ENCODE peak calls at places on chromosomes 12 and 14, in six cellular contexts. U is stimulated activated CD4-positive, alpha-beta T cell treated with anti-CD3 and anti-CD28 coated beads, Interleukin-1b, Interleukin-23, amount 100 ng/mL, for 24 hours; D is ascending aorta; B is lower leg skin; Z is HFFc6; S is GM04504. K is an unnamed sample.

GRCh38 chr14:63454863-63455622 is 88.1 kb downstream of the PPP2R5E start:
- DNase-seq in U (no peak), D (no peak), B (no peak), Z (peak; percentile 18), S (peak; percentile 18), K (no peak)

GRCh38 chr14:103445783-103446182 is 60.6 kb downstream of the MARK3 start:
- DNase-seq in U (no peak), D (no peak), B (no peak), Z (no peak), S (no peak), K (no peak)

GRCh38 chr14:21039059-21039422 is 3.1 kb upstream of the RNASE7 start:
- DNase-seq in U (no peak), D (peak; percentile 85), B (peak; percentile 81), Z (no peak), S (peak; percentile 24), K (no peak)

GRCh38 chr12:99549651-99550050 is 97.9 kb upstream of the GARIN6 start:
- DNase-seq in U (no peak), D (no peak), B (no peak), Z (no peak), S (no peak), K (no peak)

GRCh38 chr12:112126916-112127315 is 1.6 kb downstream of the TRAFD1 start:
- DNase-seq in U (no peak), D (no peak), B (no peak), Z (no peak), S (no peak), K (no peak)

GRCh38 chr14:79134346-79134745 is 964.2 kb downstream of the NRXN3 start:
- DNase-seq in U (no peak), D (no peak), B (no peak), Z (no peak), S (no peak), K (no peak)

GRCh38 chr14:35320472-35320871 is 28.3 kb downstream of the PSMA6 start:
- DNase-seq in U (no peak), D (no peak), B (no peak), Z (no peak), S (no peak), K (no peak)

GRCh38 chr14:52895000-52895399 is 55.9 kb downstream of the FERMT2 start:
- DNase-seq in U (no peak), D (no peak), B (no peak), Z (peak; percentile 42), S (no peak), K (peak; percentile 31)

GRCh38 chr12:85872497-85873091 is 1.5 kb upstream of the NTS start:
- DNase-seq in U (no peak), D (no peak), B (no peak), Z (peak; percentile 51), S (peak; percentile 28), K (peak; percentile 38)

GRCh38 chr12:108693186-108693585 is 38.1 kb downstream of the CORO1C start:
- DNase-seq in U (no peak), D (no peak), B (no peak), Z (no peak), S (no peak), K (no peak)

GRCh38 chr12:23001487-23001886 is 376.5 kb downstream of the ETNK1 start:
- DNase-seq in U (no peak), D (no peak), B (no peak), Z (no peak), S (no peak), K (no peak)

GRCh38 chr12:20452496-20452895 is 84.2 kb downstream of the PDE3A start:
- DNase-seq in U (no peak), D (no peak), B (no peak), Z (no peak), S (no peak), K (no peak)

GRCh38 chr12:2856901-2857495 is at the start of gene TEX52:
- DNase-seq in U (no peak), D (no peak), B (no peak), Z (no peak), S (no peak), K (no peak)

GRCh38 chr14:80942158-80942738 is 710 bp upstream of the CEP128 start:
- DNase-seq in U (no peak), D (no peak), B (no peak), Z (no peak), S (no peak), K (no peak)

GRCh38 chr14:97993508-97994019 is 1196.4 kb downstream of the VRK1 start:
- DNase-seq in U (no peak), D (no peak), B (no peak), Z (no peak), S (no peak), K (no peak)

GRCh38 chr12:110022980-110023633 is 23.9 kb downstream of the ANKRD13A start:
- DNase-seq in U (no peak), D (peak; percentile 58), B (no peak), Z (peak; percentile 46), S (no peak), K (no peak)

GRCh38 chr12:12549426-12549825 is 13.2 kb downstream of the DUSP16 start:
- DNase-seq in U (no peak), D (no peak), B (no peak), Z (no peak), S (no peak), K (no peak)

GRCh38 chr12:70365648-70366518 is at the start of gene KCNMB4:
- DNase-seq in U (peak; percentile 58), D (peak; percentile 75), B (peak; percentile 35), Z (no peak), S (no peak), K (peak; percentile 19)

GRCh38 chr14:38973083-38973700 is 129.8 kb downstream of the SEC23A start:
- DNase-seq in U (no peak), D (no peak), B (no peak), Z (no peak), S (no peak), K (no peak)

GRCh38 chr14:80491131-80491530 is 279.8 kb upstream of the DIO2 start:
- DNase-seq in U (no peak), D (no peak), B (peak; percentile 48), Z (peak; percentile 26), S (peak; percentile 38), K (no peak)

GRCh38 chr14:73463411-73463810 is 5.1 kb upstream of the NUMB start:
- DNase-seq in U (no peak), D (peak; percentile 84), B (peak; percentile 79), Z (peak; percentile 93), S (peak; percentile 96), K (peak; percentile 93)

GRCh38 chr14:102457491-102457890 is 52.1 kb downstream of the ANKRD9 start:
- DNase-seq in U (no peak), D (no peak), B (no peak), Z (no peak), S (no peak), K (no peak)

GRCh38 chr14:105070760-105071137 is 5.5 kb upstream of the GPR132 start:
- DNase-seq in U (no peak), D (peak; percentile 53), B (no peak), Z (no peak), S (no peak), K (no peak)

GRCh38 chr12:117861691-117862090 is 107.1 kb downstream of the KSR2 start:
- DNase-seq in U (no peak), D (no peak), B (no peak), Z (no peak), S (no peak), K (no peak)

GRCh38 chr14:26286806-26287205 is 311.0 kb downstream of the NOVA1 start:
- DNase-seq in U (no peak), D (no peak), B (no peak), Z (no peak), S (no peak), K (no peak)

GRCh38 chr14:92108345-92109254 is 2.2 kb upstream of the ATXN3 start:
- DNase-seq in U (no peak), D (no peak), B (no peak), Z (no peak), S (no peak), K (no peak)

GRCh38 chr12:108843187-108843586 is 14.2 kb downstream of the SSH1 start:
- DNase-seq in U (no peak), D (no peak), B (no peak), Z (no peak), S (no peak), K (no peak)

GRCh38 chr14:37864861-37865718 is 269.7 kb downstream of the TTC6 start:
- DNase-seq in U (no peak), D (no peak), B (no peak), Z (peak; percentile 79), S (peak; percentile 76), K (peak; percentile 42)

GRCh38 chr14:64638625-64639024 is 65.6 kb upstream of the PLEKHG3 start:
- DNase-seq in U (no peak), D (no peak), B (no peak), Z (no peak), S (no peak), K (no peak)

GRCh38 chr12:92717202-92717601 is 14.4 kb downstream of the PLEKHG7 start:
- DNase-seq in U (no peak), D (no peak), B (no peak), Z (peak; percentile 24), S (no peak), K (no peak)

GRCh38 chr12:27383429-27384260 is 51.0 kb downstream of the BMAL2 start:
- DNase-seq in U (peak; percentile 39), D (peak; percentile 89), B (peak; percentile 75), Z (peak; percentile 81), S (peak; percentile 72), K (peak; percentile 68)

GRCh38 chr14:77128414-77128891 is 13.1 kb downstream of the ZDHHC22 start:
- DNase-seq in U (no peak), D (no peak), B (no peak), Z (no peak), S (no peak), K (no peak)

GRCh38 chr12:93098077-93098476 is 169.0 kb upstream of the EEA1 start:
- DNase-seq in U (peak; percentile 41), D (peak; percentile 78), B (peak; percentile 55), Z (peak; percentile 25), S (no peak), K (no peak)

GRCh38 chr12:56020437-56021189 is at the start of gene IKZF4:
- DNase-seq in U (no peak), D (no peak), B (no peak), Z (no peak), S (no peak), K (no peak)

GRCh38 chr14:23326491-23327332 is 5.5 kb downstream of the PABPN1 start:
- DNase-seq in U (no peak), D (peak; percentile 49), B (no peak), Z (no peak), S (no peak), K (no peak)